ENCODE peak calls at places on chromosomes 6 and 20, in six cellular contexts. W, Z, C, F, Y and V are unnamed samples.
A peak's percentile ranks its signal among the peaks of the same experiment; 100 is the strongest.

GRCh38 chr6:43172127-43173007 is 1.3 kb downstream of the SRF start:
- DNase-seq in Z (peak; percentile 40), F (peak; percentile 59), Y (peak; percentile 54), W (peak; percentile 35), C (peak; percentile 54), V (peak; percentile 66)

GRCh38 chr20:41395669-41396664 is 29.3 kb upstream of the EMILIN3 start:
- DNase-seq in C (no peak), Y (no peak), F (no peak), W (peak; percentile 30), Z (no peak), V (no peak)

GRCh38 chr6:167731731-167732422 is 94.8 kb upstream of the AFDN start:
- DNase-seq in F (no peak), Z (no peak), C (no peak), W (no peak), Y (no peak), V (no peak)

GRCh38 chr6:48098923-48099322 is 12.1 kb downstream of the PTCHD4 start:
- DNase-seq in W (no peak), Z (no peak), C (no peak), F (no peak), Y (no peak), V (no peak)

GRCh38 chr6:32167154-32167760 is 2.9 kb downstream of the EGFL8 start:
- DNase-seq in C (no peak), Y (no peak), W (no peak), Z (no peak), F (no peak), V (peak; percentile 41)

GRCh38 chr6:34062815-34063214 is 83.1 kb downstream of the GRM4 start:
- DNase-seq in W (no peak), Y (no peak), Z (no peak), C (no peak), F (no peak), V (no peak)

GRCh38 chr6:5453531-5453930 is 192.2 kb downstream of the FARS2 start:
- DNase-seq in C (no peak), W (no peak), Z (no peak), Y (no peak), F (no peak), V (no peak)

GRCh38 chr6:85419046-85419759 is 30.7 kb upstream of the NT5E start:
- DNase-seq in F (no peak), C (no peak), Y (no peak), Z (no peak), W (no peak), V (no peak)

GRCh38 chr6:53361549-53362031 is 12.8 kb upstream of the ELOVL5 start:
- DNase-seq in Y (peak; percentile 36), C (peak; percentile 44), Z (no peak), W (no peak), F (peak; percentile 34), V (no peak)

GRCh38 chr6:35213824-35214756 is at the start of gene SCUBE3:
- DNase-seq in C (no peak), Y (no peak), Z (peak; percentile 69), W (peak; percentile 82), F (peak; percentile 7), V (no peak)

GRCh38 chr6:13667655-13668054 is 44.0 kb downstream of the RANBP9 start:
- DNase-seq in W (no peak), Z (no peak), F (no peak), C (no peak), Y (no peak), V (no peak)

GRCh38 chr6:99458319-99458718 is 33.2 kb upstream of the PNISR start:
- DNase-seq in C (no peak), W (no peak), Z (peak; percentile 30), F (peak; percentile 3), Y (no peak), V (no peak)

GRCh38 chr6:38588631-38589366 is 50.9 kb downstream of the BTBD9 start:
- DNase-seq in C (no peak), W (no peak), Y (no peak), Z (no peak), F (no peak), V (no peak)

GRCh38 chr20:32183947-32184635 is 23.5 kb downstream of the PLAGL2 start:
- DNase-seq in F (no peak), W (no peak), Y (no peak), C (no peak), Z (no peak), V (no peak)

GRCh38 chr20:58819921-58820320 is 30.8 kb downstream of the GNAS-AS1 start:
- DNase-seq in W (no peak), F (no peak), Z (no peak), C (no peak), Y (no peak), V (no peak)

GRCh38 chr6:11350294-11350693 is 117.8 kb upstream of the NEDD9 start:
- DNase-seq in W (no peak), C (no peak), Z (no peak), Y (no peak), F (no peak), V (no peak)

GRCh38 chr6:110367001-110367400 is 8.9 kb upstream of the METTL24 start:
- DNase-seq in W (no peak), C (no peak), F (no peak), Z (no peak), Y (no peak), V (no peak)

GRCh38 chr6:63635165-63635562 is 438 bp upstream of the PHF3 start:
- DNase-seq in Z (peak; percentile 15), W (no peak), Y (no peak), F (no peak), C (no peak), V (no peak)

GRCh38 chr20:47412073-47412472 is 55.6 kb upstream of the ZMYND8 start:
- DNase-seq in C (no peak), Y (no peak), Z (no peak), W (no peak), F (no peak), V (peak; percentile 72)

GRCh38 chr6:130409394-130410095 is 43.7 kb downstream of the TMEM200A start:
- DNase-seq in Y (no peak), W (no peak), Z (no peak), C (no peak), F (no peak), V (no peak)

GRCh38 chr6:89925826-89926225 is 31.6 kb downstream of the GJA10 start:
- DNase-seq in F (no peak), Z (no peak), C (no peak), Y (no peak), W (no peak), V (no peak)

GRCh38 chr6:73145690-73146089 is 79.6 kb downstream of the KHDC1L start:
- DNase-seq in C (no peak), W (no peak), F (no peak), Y (no peak), Z (no peak), V (no peak)

GRCh38 chr6:165799736-165800135 is 136.7 kb upstream of the PDE10A start:
- DNase-seq in Y (no peak), F (no peak), Z (no peak), C (no peak), W (no peak), V (no peak)

GRCh38 chr20:32035398-32035852 is 16.6 kb upstream of the HCK start:
- DNase-seq in W (no peak), F (no peak), Z (no peak), C (no peak), Y (no peak), V (no peak)

GRCh38 chr6:39903656-39904055 is 30.6 kb downstream of the MOCS1 start:
- DNase-seq in C (no peak), Y (no peak), Z (no peak), F (no peak), W (no peak), V (no peak)

GRCh38 chr6:7879579-7879978 is 31.0 kb downstream of the TXNDC5 start:
- DNase-seq in Y (no peak), W (no peak), F (no peak), C (no peak), Z (no peak), V (no peak)

GRCh38 chr6:83729871-83730270 is 21.0 kb upstream of the SNAP91 start:
- DNase-seq in Z (no peak), Y (no peak), C (no peak), W (no peak), F (no peak), V (no peak)

GRCh38 chr20:35939264-35939663 is 15.0 kb downstream of the SCAND1 start:
- DNase-seq in W (no peak), C (no peak), Z (no peak), Y (no peak), F (no peak), V (no peak)

GRCh38 chr20:34129518-34130162 is 17.6 kb upstream of the EIF2S2 start:
- DNase-seq in F (peak; percentile 50), W (peak; percentile 75), Z (peak; percentile 76), Y (peak; percentile 48), C (peak; percentile 50), V (peak; percentile 45)

GRCh38 chr6:43973351-43973750 is 153.9 kb downstream of the MRPL14 start:
- DNase-seq in Y (no peak), F (no peak), Z (no peak), C (no peak), W (no peak), V (peak; percentile 30)

GRCh38 chr6:2225422-2226392 is 19.7 kb downstream of the GMDS start:
- DNase-seq in W (no peak), F (no peak), C (no peak), Z (no peak), Y (no peak), V (no peak)